ENCODE peak calls at places on chromosome 18, in nine cellular contexts. One of them, this sample, is unnamed.

GRCh38 chr18:3037423-3037915 is 24.5 kb upstream of the LPIN2 start:
- DNase-seq in A673: no peak
- DNase-seq in upper lobe of left lung: peak
- DNase-seq in astrocyte of the spinal cord: peak
- DNase-seq in lower lobe of right lung: no peak
- DNase-seq in colonic mucosa: peak
- DNase-seq in Peyer's patch: peak
- DNase-seq in GM12865: peak
- DNase-seq in tibial artery: no peak
- DNase-seq in this sample: no peak

GRCh38 chr18:59994357-59994756 is 94.6 kb downstream of the PMAIP1 start:
- DNase-seq in astrocyte of the spinal cord: peak
- DNase-seq in Peyer's patch: no peak
- DNase-seq in lower lobe of right lung: no peak
- DNase-seq in A673: peak
- DNase-seq in tibial artery: no peak
- DNase-seq in GM12865: peak
- DNase-seq in colonic mucosa: no peak
- DNase-seq in upper lobe of left lung: no peak
- DNase-seq in this sample: no peak

GRCh38 chr18:13641551-13642439 is 84.6 kb downstream of the FAM210A start:
- DNase-seq in astrocyte of the spinal cord: no peak
- DNase-seq in A673: no peak
- DNase-seq in lower lobe of right lung: no peak
- DNase-seq in colonic mucosa: no peak
- DNase-seq in Peyer's patch: no peak
- DNase-seq in GM12865: no peak
- DNase-seq in upper lobe of left lung: no peak
- DNase-seq in tibial artery: no peak
- DNase-seq in this sample: no peak

GRCh38 chr18:5630057-5630765 is 86.4 kb upstream of the EPB41L3 start:
- DNase-seq in upper lobe of left lung: peak
- DNase-seq in A673: peak
- DNase-seq in lower lobe of right lung: peak
- DNase-seq in tibial artery: peak
- DNase-seq in colonic mucosa: peak
- DNase-seq in GM12865: peak
- DNase-seq in Peyer's patch: no peak
- DNase-seq in astrocyte of the spinal cord: peak
- DNase-seq in this sample: peak

GRCh38 chr18:44507729-44508325 is 172.9 kb upstream of the SETBP1 start:
- DNase-seq in Peyer's patch: peak
- DNase-seq in colonic mucosa: no peak
- DNase-seq in tibial artery: peak
- DNase-seq in lower lobe of right lung: peak
- DNase-seq in A673: no peak
- DNase-seq in GM12865: peak
- DNase-seq in upper lobe of left lung: peak
- DNase-seq in astrocyte of the spinal cord: no peak
- DNase-seq in this sample: no peak

GRCh38 chr18:35252466-35252865 is 11.6 kb downstream of the ZNF397 start:
- DNase-seq in colonic mucosa: no peak
- DNase-seq in lower lobe of right lung: no peak
- DNase-seq in Peyer's patch: no peak
- DNase-seq in GM12865: no peak
- DNase-seq in A673: no peak
- DNase-seq in upper lobe of left lung: no peak
- DNase-seq in astrocyte of the spinal cord: no peak
- DNase-seq in tibial artery: no peak
- DNase-seq in this sample: no peak

GRCh38 chr18:22385718-22386117 is 32.0 kb downstream of the CTAGE1 start:
- DNase-seq in tibial artery: no peak
- DNase-seq in A673: peak
- DNase-seq in upper lobe of left lung: no peak
- DNase-seq in astrocyte of the spinal cord: peak
- DNase-seq in colonic mucosa: no peak
- DNase-seq in lower lobe of right lung: no peak
- DNase-seq in GM12865: no peak
- DNase-seq in Peyer's patch: no peak
- DNase-seq in this sample: no peak

GRCh38 chr18:67513285-67513684 is 3.2 kb downstream of the DSEL start:
- DNase-seq in GM12865: peak
- DNase-seq in Peyer's patch: no peak
- DNase-seq in upper lobe of left lung: no peak
- DNase-seq in lower lobe of right lung: no peak
- DNase-seq in A673: no peak
- DNase-seq in colonic mucosa: no peak
- DNase-seq in tibial artery: no peak
- DNase-seq in astrocyte of the spinal cord: no peak
- DNase-seq in this sample: no peak

GRCh38 chr18:80223581-80224148 is 23.6 kb downstream of the PARD6G start:
- DNase-seq in tibial artery: no peak
- DNase-seq in GM12865: no peak
- DNase-seq in A673: no peak
- DNase-seq in upper lobe of left lung: no peak
- DNase-seq in Peyer's patch: no peak
- DNase-seq in colonic mucosa: no peak
- DNase-seq in lower lobe of right lung: no peak
- DNase-seq in astrocyte of the spinal cord: no peak
- DNase-seq in this sample: no peak

GRCh38 chr18:25262920-25263319 is 89.0 kb downstream of the ZNF521 start:
- DNase-seq in GM12865: no peak
- DNase-seq in colonic mucosa: no peak
- DNase-seq in Peyer's patch: no peak
- DNase-seq in tibial artery: no peak
- DNase-seq in lower lobe of right lung: no peak
- DNase-seq in astrocyte of the spinal cord: peak
- DNase-seq in A673: no peak
- DNase-seq in upper lobe of left lung: no peak
- DNase-seq in this sample: no peak

GRCh38 chr18:22448238-22448637 is 30.5 kb upstream of the CTAGE1 start:
- DNase-seq in upper lobe of left lung: no peak
- DNase-seq in astrocyte of the spinal cord: no peak
- DNase-seq in lower lobe of right lung: no peak
- DNase-seq in tibial artery: no peak
- DNase-seq in colonic mucosa: no peak
- DNase-seq in A673: no peak
- DNase-seq in Peyer's patch: no peak
- DNase-seq in GM12865: no peak
- DNase-seq in this sample: no peak

GRCh38 chr18:1394966-1395365 is 490.3 kb downstream of the ADCYAP1 start:
- DNase-seq in lower lobe of right lung: no peak
- DNase-seq in GM12865: no peak
- DNase-seq in Peyer's patch: no peak
- DNase-seq in astrocyte of the spinal cord: no peak
- DNase-seq in colonic mucosa: no peak
- DNase-seq in A673: no peak
- DNase-seq in upper lobe of left lung: no peak
- DNase-seq in tibial artery: no peak
- DNase-seq in this sample: no peak

DNA sequence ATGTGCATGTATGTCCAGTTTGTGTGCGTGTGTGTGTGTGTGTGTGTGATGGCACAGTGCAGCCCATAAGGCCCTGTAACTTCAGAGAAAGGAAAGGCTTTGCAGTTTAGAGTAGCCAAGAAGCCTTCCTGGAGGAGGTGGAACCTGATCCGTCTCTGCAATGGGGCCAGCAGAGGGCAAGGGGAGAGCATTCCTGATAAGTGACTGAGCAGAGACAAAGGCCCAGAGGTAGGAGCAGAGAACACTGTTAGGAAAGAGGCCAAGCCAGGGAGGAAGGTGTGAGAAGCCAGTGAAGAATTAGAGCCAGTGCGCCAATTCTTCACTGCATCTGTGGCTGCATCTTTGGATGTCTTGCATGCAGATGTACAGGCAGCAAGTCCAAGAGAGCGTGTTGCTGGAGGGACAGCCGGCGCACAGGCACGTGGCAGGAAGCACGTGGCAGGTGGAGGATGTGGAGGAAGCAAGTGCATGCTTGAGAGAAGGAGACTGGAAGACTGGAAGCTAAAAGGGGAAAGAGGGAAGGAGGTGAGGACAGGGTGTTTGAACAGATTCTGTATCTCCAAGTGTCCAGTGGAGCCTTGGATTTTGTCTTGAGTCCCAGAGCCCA is 196.3 kb downstream of the CTIF start:
- DNase-seq in GM12865: no peak
- DNase-seq in astrocyte of the spinal cord: peak
- DNase-seq in A673: no peak
- DNase-seq in lower lobe of right lung: no peak
- DNase-seq in colonic mucosa: no peak
- DNase-seq in upper lobe of left lung: no peak
- DNase-seq in Peyer's patch: no peak
- DNase-seq in tibial artery: no peak
- DNase-seq in this sample: no peak
- TF ChIP-seq CTCF in GM12865: no peak
- TF ChIP-seq CTCF in astrocyte of the spinal cord: no peak
- TF ChIP-seq CTCF in A673: no peak
- TF ChIP-seq CTCF in lower lobe of right lung: no peak
- TF ChIP-seq CTCF in colonic mucosa: no peak
- TF ChIP-seq CTCF in upper lobe of left lung: no peak
- TF ChIP-seq CTCF in Peyer's patch: no peak
- TF ChIP-seq CTCF in tibial artery: no peak
- TF ChIP-seq CTCF in this sample: no peak

GRCh38 chr18:69469444-69469919 is 68.8 kb downstream of the DOK6 start:
- DNase-seq in colonic mucosa: no peak
- DNase-seq in upper lobe of left lung: no peak
- DNase-seq in tibial artery: no peak
- DNase-seq in lower lobe of right lung: no peak
- DNase-seq in Peyer's patch: no peak
- DNase-seq in astrocyte of the spinal cord: no peak
- DNase-seq in A673: peak
- DNase-seq in GM12865: peak
- DNase-seq in this sample: no peak
- TF ChIP-seq CTCF in colonic mucosa: no peak
- TF ChIP-seq CTCF in upper lobe of left lung: no peak
- TF ChIP-seq CTCF in tibial artery: no peak
- TF ChIP-seq CTCF in lower lobe of right lung: no peak
- TF ChIP-seq CTCF in Peyer's patch: no peak
- TF ChIP-seq CTCF in astrocyte of the spinal cord: no peak
- TF ChIP-seq CTCF in A673: peak
- TF ChIP-seq CTCF in GM12865: no peak
- TF ChIP-seq CTCF in this sample: peak

GRCh38 chr18:8882632-8883408 is 177.5 kb downstream of the MTCL1 start:
- DNase-seq in lower lobe of right lung: no peak
- DNase-seq in tibial artery: no peak
- DNase-seq in upper lobe of left lung: no peak
- DNase-seq in astrocyte of the spinal cord: no peak
- DNase-seq in colonic mucosa: no peak
- DNase-seq in Peyer's patch: no peak
- DNase-seq in A673: peak
- DNase-seq in GM12865: no peak
- DNase-seq in this sample: no peak
- TF ChIP-seq CTCF in lower lobe of right lung: no peak
- TF ChIP-seq CTCF in tibial artery: no peak
- TF ChIP-seq CTCF in upper lobe of left lung: no peak
- TF ChIP-seq CTCF in astrocyte of the spinal cord: peak
- TF ChIP-seq CTCF in colonic mucosa: no peak
- TF ChIP-seq CTCF in Peyer's patch: no peak
- TF ChIP-seq CTCF in A673: no peak
- TF ChIP-seq CTCF in GM12865: no peak
- TF ChIP-seq CTCF in this sample: peak

DNA sequence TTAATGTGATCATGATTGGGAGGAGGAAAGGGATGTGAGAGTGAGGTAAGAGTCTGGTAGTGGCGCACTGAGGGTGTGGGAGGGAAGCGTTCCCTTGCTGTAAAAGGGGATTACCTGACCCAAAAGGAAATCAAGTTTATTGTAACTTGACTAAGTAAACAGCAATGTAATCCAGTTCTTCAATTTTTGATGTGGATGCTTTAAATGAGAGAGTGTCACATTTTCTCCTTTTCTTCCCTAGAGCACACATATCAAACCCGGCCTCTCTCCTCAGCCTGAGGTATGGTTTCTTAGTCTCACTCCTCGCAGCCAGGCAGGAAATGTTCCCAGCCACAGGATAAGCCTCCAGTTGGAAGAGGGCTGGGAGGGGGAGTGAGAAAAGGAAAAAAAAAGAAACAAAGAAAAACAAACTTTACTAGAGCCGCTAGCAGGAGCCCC is 688 bp upstream of the ARHGAP28 start:
- DNase-seq in upper lobe of left lung: no peak
- DNase-seq in astrocyte of the spinal cord: no peak
- DNase-seq in Peyer's patch: no peak
- DNase-seq in colonic mucosa: no peak
- DNase-seq in A673: no peak
- DNase-seq in lower lobe of right lung: no peak
- DNase-seq in tibial artery: no peak
- DNase-seq in GM12865: no peak
- DNase-seq in this sample: no peak
- TF ChIP-seq CTCF in upper lobe of left lung: no peak
- TF ChIP-seq CTCF in astrocyte of the spinal cord: no peak
- TF ChIP-seq CTCF in Peyer's patch: no peak
- TF ChIP-seq CTCF in colonic mucosa: no peak
- TF ChIP-seq CTCF in A673: no peak
- TF ChIP-seq CTCF in lower lobe of right lung: no peak
- TF ChIP-seq CTCF in tibial artery: no peak
- TF ChIP-seq CTCF in GM12865: no peak
- TF ChIP-seq CTCF in this sample: no peak

This sample was measured in chondrocyte.